ENCODE peak calls at places on chromosomes 11 and 22, in four cellular contexts. O is uterus, R is fibroblast of pulmonary artery, D is mucosa of descending colon. M is an unnamed sample.

GRCh38 chr11:74169736-74170458 is 905 bp downstream of the C2CD3 start:
- DNase-seq in O (no peak), R (no peak), D (no peak), M (no peak)

GRCh38 chr11:93484716-93485115 is 58.5 kb downstream of the SMCO4 start:
- DNase-seq in O (no peak), R (peak), D (no peak), M (no peak)

GRCh38 chr22:21663738-21664137 is 2.1 kb upstream of the PPIL2 start:
- DNase-seq in O (no peak), R (no peak), D (no peak), M (no peak)

GRCh38 chr11:19970944-19971343 is 189.3 kb downstream of the DBX1 start:
- DNase-seq in O (no peak), R (no peak), D (no peak), M (no peak)

GRCh38 chr11:83070878-83071640 is 638 bp downstream of the RAB30 start:
- DNase-seq in O (peak), R (peak), D (peak), M (no peak)

GRCh38 chr11:65424200-65425104 is 1.9 kb downstream of the NEAT1 start:
- DNase-seq in O (peak), R (peak), D (peak), M (no peak)

GRCh38 chr11:22338465-22338810 is 257 bp downstream of the SLC17A6 start:
- DNase-seq in O (no peak), R (no peak), D (no peak), M (no peak)

GRCh38 chr22:24465566-24465965 is 29.6 kb upstream of the UPB1 start:
- DNase-seq in O (no peak), R (peak), D (no peak), M (no peak)

GRCh38 chr22:37925311-37925710 is 19.2 kb downstream of the MICALL1 start:
- DNase-seq in O (no peak), R (no peak), D (no peak), M (no peak)

GRCh38 chr11:117610045-117610444 is 187.0 kb downstream of the DSCAML1 start:
- DNase-seq in O (no peak), R (peak), D (no peak), M (no peak)

GRCh38 chr11:108562746-108563581 is 30.6 kb downstream of the EXPH5 start:
- DNase-seq in O (no peak), R (no peak), D (no peak), M (no peak)

GRCh38 chr22:48709453-48709852 is 1118.2 kb downstream of the BRD1 start:
- DNase-seq in O (no peak), R (no peak), D (no peak), M (no peak)

GRCh38 chr22:47092896-47093311 is 330.5 kb downstream of the TBC1D22A start:
- DNase-seq in O (no peak), R (peak), D (no peak), M (no peak)

GRCh38 chr22:30033137-30033536 is 47.1 kb upstream of the HORMAD2 start:
- DNase-seq in O (no peak), R (no peak), D (no peak), M (no peak)

GRCh38 chr11:58652726-58653280 is 30.3 kb downstream of the CNTF start:
- DNase-seq in O (no peak), R (no peak), D (no peak), M (no peak)

GRCh38 chr22:36738416-36739020 is 35.0 kb upstream of the CACNG2 start:
- DNase-seq in O (no peak), R (no peak), D (no peak), M (peak)

GRCh38 chr11:9512370-9513019 is 51.7 kb downstream of the ZNF143 start:
- DNase-seq in O (no peak), R (no peak), D (no peak), M (no peak)

GRCh38 chr11:69981119-69981770 is 96.9 kb upstream of the ANO1 start:
- DNase-seq in O (no peak), R (no peak), D (no peak), M (no peak)

GRCh38 chr11:46298699-46299424 is 21.4 kb downstream of the CREB3L1 start:
- DNase-seq in O (no peak), R (peak), D (no peak), M (no peak)
- TF ChIP-seq CTCF in O (no peak), R (no peak), D (no peak), M (no peak)

DNA sequence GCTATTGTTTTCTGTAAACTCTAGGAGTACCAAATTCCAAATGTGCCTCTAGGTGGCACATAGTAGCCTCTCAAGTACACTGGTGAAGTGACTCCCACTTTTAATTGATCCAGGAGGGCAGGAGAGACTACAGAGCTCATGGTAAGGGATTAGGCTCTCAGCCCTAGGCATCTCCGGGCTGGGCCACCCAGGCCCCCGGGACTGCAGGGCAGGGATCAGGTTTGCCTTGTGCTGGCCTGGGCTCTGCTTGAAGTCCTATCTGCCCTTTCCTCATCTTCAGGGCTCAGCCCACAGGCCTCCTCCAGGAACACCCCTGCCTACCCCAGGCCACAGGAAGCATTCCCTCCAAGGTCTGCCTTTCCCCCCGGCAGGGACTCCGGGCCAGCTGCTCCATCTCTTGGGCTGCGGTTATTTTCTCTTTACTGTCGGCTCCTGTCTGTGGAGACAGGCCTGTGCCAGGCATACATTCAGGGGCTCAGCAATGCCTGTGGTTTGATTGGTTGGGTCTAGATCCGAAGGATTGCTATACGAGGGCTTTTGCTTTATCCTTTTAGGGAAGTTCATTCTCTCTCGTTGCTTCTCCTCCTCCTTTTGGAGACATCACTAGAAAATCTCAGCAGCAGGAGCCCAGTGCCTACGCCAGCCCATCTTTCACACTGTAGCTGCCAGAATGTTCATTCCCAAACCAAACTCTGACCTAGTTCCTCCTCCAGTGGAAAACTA is 32.8 kb downstream of the PARVA start:
- DNase-seq in O (peak), R (peak), D (no peak), M (no peak)
- TF ChIP-seq CTCF in O (no peak), R (peak), D (no peak), M (no peak)

DNA sequence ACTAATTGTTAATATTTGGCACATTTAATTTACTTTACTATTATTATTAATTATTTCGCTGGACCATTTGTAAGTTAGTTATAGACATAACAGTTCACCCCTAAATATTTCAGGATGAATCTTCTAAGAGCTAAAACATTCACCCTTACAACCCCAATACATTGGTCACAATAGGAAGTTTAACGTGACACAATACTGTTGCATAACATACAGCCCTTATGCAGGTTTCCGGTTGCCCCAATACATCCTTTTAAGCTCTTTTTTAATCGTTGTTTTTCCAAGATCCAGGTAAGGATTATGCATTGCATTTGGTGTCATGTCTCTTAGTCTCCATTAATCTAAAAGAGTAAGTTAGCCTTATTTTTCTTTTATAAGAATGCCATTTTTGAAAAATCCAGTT is 71.2 kb downstream of the HSD17B12 start:
- DNase-seq in O (no peak), R (no peak), D (no peak), M (no peak)
- TF ChIP-seq CTCF in O (no peak), R (no peak), D (no peak), M (no peak)

GRCh38 chr11:127610787-127611186 is 610.2 kb upstream of the KIRREL3 start:
- DNase-seq in O (no peak), R (no peak), D (no peak), M (no peak)
- TF ChIP-seq CTCF in O (no peak), R (no peak), D (no peak), M (no peak)

DNA sequence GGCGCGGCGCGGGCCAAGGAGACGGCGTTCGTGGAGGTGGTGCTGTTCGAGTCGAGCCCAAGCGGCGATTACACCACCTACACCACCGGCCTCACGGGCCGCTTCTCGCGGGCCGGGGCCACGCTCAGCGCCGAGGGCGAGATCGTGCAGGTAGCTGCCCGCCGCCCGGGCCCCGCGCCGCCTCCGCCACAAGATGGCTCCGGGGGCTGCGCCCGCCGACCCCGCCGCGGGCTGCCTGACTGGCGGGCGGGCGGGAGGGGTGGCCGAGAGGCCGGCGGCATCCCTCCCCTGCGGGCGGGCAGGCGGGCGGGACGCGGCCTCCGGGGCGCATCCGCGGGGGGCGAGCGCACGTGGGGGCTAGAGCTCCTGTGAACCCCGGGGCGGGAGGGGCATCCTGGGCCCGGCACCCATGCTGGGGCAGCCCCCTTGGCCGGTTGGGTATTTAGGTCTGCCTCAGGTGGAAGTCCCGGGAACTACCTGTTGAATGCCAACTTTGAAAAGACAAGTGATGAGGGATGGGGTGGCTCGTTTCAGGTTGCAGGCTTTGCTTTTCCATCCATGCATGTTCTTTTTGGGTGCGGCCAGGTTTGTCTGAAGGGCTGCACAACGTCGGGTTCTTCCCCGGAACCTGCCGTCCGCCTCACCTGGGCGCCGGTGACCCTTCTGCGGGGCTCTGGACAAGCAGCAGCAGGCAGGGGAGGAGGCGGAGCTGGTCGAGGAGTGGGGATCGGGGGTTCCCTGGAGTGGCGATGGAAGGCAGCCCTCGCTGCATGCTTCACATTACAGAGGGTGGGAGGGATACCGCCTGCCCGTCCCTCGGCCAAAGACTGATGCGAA is 763 bp downstream of the ZNRF3 start:
- DNase-seq in O (peak), R (peak), D (peak), M (peak)
- TF ChIP-seq CTCF in O (no peak), R (no peak), D (no peak), M (peak)

GRCh38 chr11:109697140-109697843 is 275.3 kb downstream of the C11orf87 start:
- DNase-seq in O (no peak), R (peak), D (no peak), M (no peak)
- TF ChIP-seq CTCF in O (no peak), R (peak), D (peak), M (peak)

GRCh38 chr22:39152024-39152510 is 413 bp downstream of the CBX7 start:
- DNase-seq in O (no peak), R (no peak), D (no peak), M (no peak)

GRCh38 chr22:39151329-39151975 is 1.0 kb downstream of the CBX7 start:
- DNase-seq in O (no peak), R (no peak), D (peak), M (no peak)

GRCh38 chr22:39152511-39153219 is at the start of gene CBX7:
- DNase-seq in O (peak), R (peak), D (peak), M (peak)

GRCh38 chr22:39155421-39155820 is 2.9 kb upstream of the CBX7 start:
- DNase-seq in O (peak), R (no peak), D (no peak), M (no peak)

GRCh38 chr22:39153220-39153860 is 860 bp upstream of the CBX7 start:
- DNase-seq in O (no peak), R (no peak), D (no peak), M (peak)
- TF ChIP-seq CTCF in O (no peak), R (no peak), D (no peak), M (no peak)

GRCh38 chr22:26134654-26135330 is 34.5 kb upstream of the SEZ6L start:
- DNase-seq in O (no peak), R (no peak), D (no peak), M (no peak)
- TF ChIP-seq CTCF in O (no peak), R (no peak), D (no peak), M (peak)

GRCh38 chr11:121534131-121535093 is 81.6 kb upstream of the SORL1-AS1 start:
- DNase-seq in O (peak), R (peak), D (no peak), M (no peak)
- TF ChIP-seq CTCF in O (peak), R (peak), D (no peak), M (no peak)